ENCODE peak calls at places on chromosome 18, in seven cellular contexts. Y is IMR-90, E is mesothelial cell of epicardium, T is BE2C, R is Calu3, I is lung, W is endothelial cell. A is an unnamed sample.

GRCh38 chr18:907171-907879 is 2.7 kb downstream of the ADCYAP1 start:
- DNase-seq in Y (no peak), E (peak), I (no peak), T (peak), W (peak), R (no peak), A (no peak)

GRCh38 chr18:77055429-77056310 is 76.9 kb downstream of the MBP start:
- DNase-seq in E (no peak), Y (peak), I (no peak), T (no peak), W (no peak), R (no peak), A (no peak)

GRCh38 chr18:27959101-27959500 is 217.8 kb downstream of the CDH2 start:
- DNase-seq in I (no peak), R (no peak), T (no peak), Y (peak), E (no peak), W (no peak), A (no peak)

GRCh38 chr18:7617738-7618422 is 50.8 kb downstream of the PTPRM start:
- DNase-seq in I (peak), E (no peak), Y (peak), R (no peak), W (no peak), T (no peak), A (no peak)

GRCh38 chr18:48391863-48392262 is 17.3 kb downstream of the ZBTB7C start:
- DNase-seq in T (no peak), Y (no peak), W (no peak), R (no peak), E (no peak), I (no peak), A (no peak)

GRCh38 chr18:12946549-12947354 is 1.1 kb upstream of the SEH1L start:
- DNase-seq in W (peak), R (peak), E (no peak), T (peak), I (no peak), Y (peak), A (no peak)

GRCh38 chr18:3058328-3059191 is 45.6 kb upstream of the LPIN2 start:
- DNase-seq in R (no peak), Y (no peak), E (no peak), W (no peak), I (no peak), T (no peak), A (no peak)

GRCh38 chr18:41378628-41379027 is 576.4 kb upstream of the PIK3C3 start:
- DNase-seq in I (no peak), T (no peak), W (no peak), Y (peak), R (no peak), E (no peak), A (no peak)

GRCh38 chr18:24734058-24734457 is 273.6 kb downstream of the HRH4 start:
- DNase-seq in E (peak), W (peak), T (no peak), R (peak), I (peak), Y (no peak), A (peak)

GRCh38 chr18:48707636-48708296 is 168.9 kb downstream of the CTIF start:
- DNase-seq in Y (no peak), T (no peak), R (no peak), E (no peak), I (no peak), W (no peak), A (no peak)

GRCh38 chr18:8529609-8530008 is 79.6 kb upstream of the RAB12 start:
- DNase-seq in R (no peak), Y (no peak), T (no peak), W (no peak), I (no peak), E (no peak), A (no peak)

GRCh38 chr18:2326999-2327398 is 244.3 kb downstream of the METTL4 start:
- DNase-seq in R (peak), W (no peak), Y (no peak), T (no peak), E (no peak), I (no peak), A (no peak)

GRCh38 chr18:76697441-76697901 is 124.9 kb upstream of the ZNF236 start:
- DNase-seq in I (no peak), Y (peak), W (peak), E (no peak), R (no peak), T (no peak), A (no peak)

GRCh38 chr18:36756262-36756661 is 72.5 kb downstream of the TPGS2 start:
- DNase-seq in W (no peak), T (no peak), R (no peak), E (no peak), Y (peak), I (no peak), A (no peak)

GRCh38 chr18:12599966-12600365 is 57.9 kb downstream of the SPIRE1 start:
- DNase-seq in T (no peak), W (no peak), I (no peak), Y (peak), E (no peak), R (no peak), A (no peak)

GRCh38 chr18:52499018-52499417 is 159.0 kb downstream of the DCC start:
- DNase-seq in R (peak), W (no peak), E (no peak), Y (no peak), I (no peak), T (no peak), A (no peak)

GRCh38 chr18:2306641-2307040 is 264.7 kb downstream of the METTL4 start:
- DNase-seq in W (no peak), T (no peak), E (no peak), I (no peak), Y (no peak), R (no peak), A (no peak)

GRCh38 chr18:48975221-48975816 is 24.6 kb upstream of the SMAD7 start:
- DNase-seq in T (no peak), I (no peak), R (no peak), Y (no peak), W (no peak), E (no peak), A (no peak)

GRCh38 chr18:68679531-68679930 is 35.4 kb downstream of the TMX3 start:
- DNase-seq in T (no peak), I (no peak), R (no peak), E (no peak), Y (peak), W (no peak), A (no peak)

GRCh38 chr18:13222371-13223281 is 4.1 kb downstream of the LDLRAD4 start:
- DNase-seq in W (no peak), Y (peak), R (no peak), T (peak), E (peak), I (no peak), A (no peak)

GRCh38 chr18:72652990-72653593 is 109.0 kb upstream of the CBLN2 start:
- DNase-seq in E (peak), W (peak), T (peak), R (peak), Y (no peak), I (no peak), A (peak)

GRCh38 chr18:32469190-32469611 is 1.5 kb downstream of the GAREM1 start:
- DNase-seq in Y (peak), R (peak), T (no peak), W (peak), E (no peak), I (peak), A (no peak)

GRCh38 chr18:76336241-76336640 is 158.8 kb downstream of the ZNF516 start:
- DNase-seq in R (no peak), I (no peak), Y (no peak), E (no peak), T (no peak), W (no peak), A (no peak)

GRCh38 chr18:3472681-3473544 is 22.9 kb downstream of the TGIF1 start:
- DNase-seq in E (no peak), R (no peak), W (no peak), Y (no peak), T (no peak), I (no peak), A (no peak)

GRCh38 chr18:10290244-10291240 is 163.9 kb upstream of the APCDD1 start:
- DNase-seq in T (no peak), E (no peak), R (no peak), W (no peak), Y (peak), I (no peak), A (no peak)
- TF ChIP-seq CTCF in T (no peak), E (no peak), R (no peak), W (no peak), Y (no peak), I (no peak), A (no peak)

GRCh38 chr18:35024965-35025364 is 16.2 kb upstream of the MAPRE2 start:
- DNase-seq in R (no peak), W (no peak), I (peak), Y (peak), E (no peak), T (no peak), A (no peak)

GRCh38 chr18:35027206-35027605 is 14.0 kb upstream of the MAPRE2 start:
- DNase-seq in Y (no peak), W (no peak), R (no peak), I (no peak), T (no peak), E (no peak), A (no peak)

GRCh38 chr18:35024196-35024595 is 17.0 kb upstream of the MAPRE2 start:
- DNase-seq in R (no peak), Y (no peak), W (no peak), I (no peak), E (no peak), T (no peak), A (no peak)

GRCh38 chr18:35028556-35028955 is 12.7 kb upstream of the MAPRE2 start:
- DNase-seq in E (no peak), R (no peak), Y (no peak), I (no peak), W (no peak), T (no peak), A (no peak)

GRCh38 chr18:35026407-35027061 is 14.7 kb upstream of the MAPRE2 start:
- DNase-seq in R (no peak), Y (no peak), W (no peak), I (no peak), E (no peak), T (no peak), A (no peak)
- TF ChIP-seq CTCF in R (no peak), Y (no peak), W (no peak), I (no peak), E (no peak), T (peak), A (no peak)

GRCh38 chr18:57446322-57446721 is 11.1 kb downstream of the ONECUT2 start:
- DNase-seq in Y (peak), E (no peak), R (peak), T (peak), W (peak), I (no peak), A (peak)
- TF ChIP-seq CTCF in Y (peak), E (no peak), R (peak), T (peak), W (peak), I (no peak), A (peak)

DNA sequence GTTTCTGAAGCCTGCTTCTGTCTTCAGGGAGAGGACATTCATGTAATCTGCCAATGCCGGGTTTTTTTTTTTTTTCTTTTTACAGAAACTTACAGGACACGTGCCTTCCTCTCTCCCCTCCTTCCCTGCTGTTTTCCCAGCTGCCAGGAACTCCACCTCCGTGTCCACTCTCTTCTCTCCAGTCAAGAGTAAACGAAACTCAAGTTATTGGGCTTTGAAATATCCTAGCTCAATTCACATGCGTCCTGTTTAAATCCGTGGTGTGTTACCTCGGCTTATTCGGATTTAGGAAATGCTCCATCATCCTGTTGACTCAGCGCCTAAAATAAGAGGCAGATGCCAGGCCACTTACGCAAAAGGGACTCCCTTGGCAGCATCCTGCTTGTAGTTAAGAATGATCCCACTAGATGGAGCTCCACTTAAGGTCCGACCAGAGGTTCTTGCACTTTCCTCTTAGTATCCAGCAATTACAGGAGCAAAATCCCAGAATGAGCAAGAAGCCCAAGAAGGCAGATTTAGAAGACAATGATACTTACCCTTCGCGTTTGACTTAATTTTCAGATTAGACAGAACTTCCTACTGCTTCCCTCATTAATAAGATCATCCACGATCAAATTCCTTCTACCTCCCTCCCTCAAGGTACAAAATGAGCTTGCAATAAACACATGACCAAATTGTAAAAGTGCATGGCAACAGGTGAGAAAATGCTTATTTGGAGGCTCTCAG is 97.2 kb upstream of the ZCCHC2 start:
- DNase-seq in Y (peak), W (peak), E (peak), T (peak), I (peak), R (peak), A (peak)
- TF ChIP-seq CTCF in Y (peak), W (peak), E (peak), T (peak), I (peak), R (peak), A (peak)

GRCh38 chr18:61891271-61891670 is 1.5 kb downstream of the RNF152 start:
- DNase-seq in W (no peak), T (no peak), Y (no peak), R (no peak), I (no peak), E (no peak), A (no peak)

GRCh38 chr18:61893971-61894750 is 1.4 kb upstream of the RNF152 start:
- DNase-seq in Y (peak), I (peak), R (peak), W (peak), E (peak), T (peak), A (peak)

GRCh38 chr18:61893304-61893970 is 630 bp upstream of the RNF152 start:
- DNase-seq in W (peak), I (no peak), R (peak), E (peak), T (peak), Y (peak), A (peak)

GRCh38 chr18:61891874-61892273 is 933 bp downstream of the RNF152 start:
- DNase-seq in W (no peak), R (no peak), E (no peak), I (no peak), Y (no peak), T (no peak), A (no peak)

DNA sequence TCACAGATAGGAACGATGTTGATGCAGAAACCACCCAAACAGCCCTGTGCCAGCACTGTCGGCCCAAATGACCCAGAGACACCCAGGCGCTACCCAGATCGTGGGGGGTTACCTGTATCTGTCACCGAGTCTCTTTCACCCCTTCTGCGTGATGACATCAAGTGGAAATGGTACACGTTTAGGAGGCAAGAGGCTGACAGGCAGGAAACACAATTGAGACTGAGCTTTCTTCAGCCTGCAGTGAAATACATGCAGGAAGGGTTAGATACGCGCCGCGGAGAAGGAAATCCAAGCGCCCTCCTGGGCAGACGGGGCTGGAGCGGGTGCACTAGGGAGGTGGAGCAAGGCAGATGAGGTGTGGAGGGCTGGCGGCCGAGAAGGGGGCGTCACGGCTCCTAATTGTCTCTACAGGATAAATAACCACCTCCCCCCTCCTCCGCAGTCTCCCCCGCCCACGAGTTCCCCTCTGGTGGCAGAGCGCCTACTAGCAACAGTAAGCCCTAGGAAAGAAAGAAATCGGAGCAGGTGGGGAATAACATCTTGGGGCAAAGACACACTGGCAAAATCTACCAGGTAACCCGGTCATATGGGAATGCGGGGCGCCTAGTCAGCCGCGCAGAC is at the start of gene RNF152:
- DNase-seq in T (peak), R (no peak), Y (peak), I (peak), E (peak), W (peak), A (peak)
- TF ChIP-seq CTCF in T (no peak), R (no peak), Y (peak), I (no peak), E (no peak), W (no peak), A (no peak)

GRCh38 chr18:59715966-59716369 is 18.7 kb upstream of the CCBE1 start:
- DNase-seq in T (no peak), W (no peak), E (no peak), R (peak), I (no peak), Y (peak), A (no peak)
- TF ChIP-seq CTCF in T (no peak), W (no peak), E (no peak), R (no peak), I (no peak), Y (peak), A (no peak)

DNA sequence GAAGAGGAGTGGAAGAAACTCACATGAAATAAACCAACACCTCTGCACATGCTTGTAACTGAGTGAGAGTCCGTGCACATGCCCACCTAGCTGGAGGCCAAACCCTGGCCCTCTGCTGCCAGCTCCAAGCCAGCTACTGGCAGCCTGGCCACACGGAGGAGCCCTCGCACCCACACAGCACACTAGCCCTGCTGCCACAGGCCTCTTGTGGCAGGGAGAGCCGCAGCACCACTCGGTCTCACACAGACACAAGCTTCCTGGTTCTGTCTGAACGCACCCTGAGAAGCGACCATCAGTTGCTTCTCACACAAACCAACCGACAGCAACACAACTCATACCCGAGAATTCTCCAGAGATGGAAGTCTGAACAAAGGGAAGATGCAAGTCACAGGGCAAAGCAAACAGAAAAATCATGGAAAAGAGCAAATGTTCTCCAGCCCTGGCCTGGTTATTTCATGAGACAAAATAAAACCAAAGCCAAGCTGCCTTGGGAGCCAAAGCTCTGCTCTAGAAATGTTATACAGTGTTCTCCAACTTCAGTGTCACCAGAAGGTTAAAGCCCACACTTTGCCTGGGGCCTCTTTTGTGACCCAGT is 65.1 kb downstream of the FBXO15 start:
- DNase-seq in E (peak), I (no peak), T (peak), W (peak), Y (peak), R (peak), A (peak)
- TF ChIP-seq CTCF in E (no peak), I (no peak), T (peak), W (no peak), Y (peak), R (peak), A (peak)